ENCODE peak calls at places on chromosomes 7 and 10, in five cellular contexts. M, V, P, C and J are unnamed samples. For H3K4me1, the result is how much of the 10 kb centered on the place peaks cover.

GRCh38 chr7:158740013-158740656 is 35.5 kb upstream of the NCAPG2 start:
- DNase-seq in M (no peak), V (peak), P (peak), C (peak), J (no peak)

GRCh38 chr7:602341-603141 is 82.9 kb upstream of the PDGFA start:
- DNase-seq in M (no peak), V (no peak), P (no peak), C (no peak), J (no peak)

GRCh38 chr10:13717936-13718772 is 131.4 kb downstream of the PRPF18 start:
- DNase-seq in M (no peak), V (peak), P (peak), C (peak), J (peak)

GRCh38 chr10:34824870-34825269 is 9.8 kb upstream of the PARD3 start:
- DNase-seq in M (no peak), V (no peak), P (no peak), C (no peak), J (no peak)

GRCh38 chr10:130200156-130201042 is 64.2 kb downstream of the GLRX3 start:
- DNase-seq in M (no peak), V (no peak), P (no peak), C (no peak), J (no peak)

GRCh38 chr7:140390466-140391190 is 7.7 kb downstream of the SLC37A3 start:
- DNase-seq in M (no peak), V (no peak), P (peak), C (peak), J (no peak)

GRCh38 chr10:46255696-46256355 is 31.0 kb upstream of the ANTXRL start:
- DNase-seq in M (peak), V (peak), P (peak), C (peak), J (no peak)

GRCh38 chr7:73700581-73701134 is 17.3 kb downstream of the BUD23 start:
- DNase-seq in M (no peak), V (no peak), P (no peak), C (no peak), J (no peak)

GRCh38 chr10:32239770-32240169 is 107.2 kb downstream of the EPC1 start:
- DNase-seq in M (no peak), V (no peak), P (peak), C (peak), J (peak)

GRCh38 chr10:6840766-6841165 is 260.7 kb upstream of the PRKCQ start:
- DNase-seq in M (no peak), V (no peak), P (peak), C (no peak), J (no peak)

GRCh38 chr10:78502208-78502943 is 468.7 kb downstream of the RPS24 start:
- DNase-seq in M (no peak), V (no peak), P (peak), C (no peak), J (no peak)

GRCh38 chr7:128020161-128020560 is 11.1 kb downstream of the LRRC4 start:
- DNase-seq in M (no peak), V (no peak), P (no peak), C (no peak), J (no peak)

GRCh38 chr10:130900441-130901160 is 410.9 kb downstream of the TCERG1L start:
- DNase-seq in M (no peak), V (no peak), P (no peak), C (no peak), J (no peak)

GRCh38 chr10:12981570-12981969 is 19.9 kb downstream of the CCDC3 start:
- DNase-seq in M (no peak), V (no peak), P (peak), C (peak), J (peak)

GRCh38 chr10:4947635-4948596 is 15.3 kb upstream of the AKR1C1 start:
- DNase-seq in M (peak), V (no peak), P (peak), C (peak), J (peak)

GRCh38 chr10:131433566-131433965 is 122.0 kb upstream of the TCERG1L start:
- DNase-seq in M (no peak), V (no peak), P (no peak), C (no peak), J (no peak)

GRCh38 chr7:70131807-70132565 is 533.7 kb downstream of the AUTS2 start:
- DNase-seq in M (no peak), V (no peak), P (no peak), C (no peak), J (no peak)

GRCh38 chr7:52502281-52502680 is 533.2 kb upstream of the POM121L12 start:
- DNase-seq in M (no peak), V (no peak), P (no peak), C (no peak), J (no peak)

GRCh38 chr10:2048337-2048973 is 311.1 kb upstream of the ADARB2 start:
- DNase-seq in M (no peak), V (no peak), P (no peak), C (peak), J (peak)

GRCh38 chr7:43384585-43385308 is 198.2 kb upstream of the STK17A start:
- DNase-seq in M (no peak), V (no peak), P (no peak), C (no peak), J (no peak)

GRCh38 chr7:98922392-98923107 is 44.2 kb downstream of the TRRAP start:
- DNase-seq in M (no peak), V (peak), P (peak), C (no peak), J (no peak)

GRCh38 chr10:22321156-22321711 is 335 bp downstream of the BMI1 start:
- DNase-seq in M (peak), V (peak), P (peak), C (peak), J (peak)

GRCh38 chr10:3127921-3128320 is 44.7 kb downstream of the PITRM1 start:
- DNase-seq in M (no peak), V (no peak), P (no peak), C (no peak), J (no peak)

GRCh38 chr10:79348640-79348988 is 1.3 kb downstream of the PPIF start:
- DNase-seq in M (no peak), V (no peak), P (peak), C (no peak), J (no peak)

GRCh38 chr10:71615538-71616329 is 103.8 kb downstream of the C10orf105 start:
- DNase-seq in M (no peak), V (no peak), P (no peak), C (no peak), J (no peak)

GRCh38 chr10:3803295-3803883 is 18.4 kb upstream of the KLF6 start:
- DNase-seq in M (no peak), V (no peak), P (peak), C (peak), J (peak)

GRCh38 chr7:106535234-106536026 is 125.5 kb downstream of the CCDC71L start:
- DNase-seq in M (no peak), V (no peak), P (no peak), C (no peak), J (no peak)

GRCh38 chr7:39753823-39754325 is 130.5 kb downstream of the RALA start:
- DNase-seq in M (no peak), V (no peak), P (no peak), C (no peak), J (no peak)

GRCh38 chr10:114551310-114551972 is 106.6 kb downstream of the ABLIM1 start:
- DNase-seq in M (no peak), V (peak), P (peak), C (no peak), J (no peak)

GRCh38 chr10:51422311-51423120 is 276.9 kb downstream of the CSTF2T start:
- DNase-seq in M (peak), V (peak), P (peak), C (peak), J (no peak)

GRCh38 chr7:11290859-11291258 is 317.2 kb downstream of the PHF14 start:
- DNase-seq in M (no peak), V (no peak), P (no peak), C (no peak), J (no peak)

GRCh38 chr10:93992400-93993030 is 1.2 kb upstream of the PLCE1 start:
- DNase-seq in M (peak), V (no peak), P (peak), C (no peak), J (no peak)

GRCh38 chr10:42975005-42975493 is 101.8 kb upstream of the RET start:
- DNase-seq in M (no peak), V (peak), P (no peak), C (no peak), J (no peak)

GRCh38 chr10:126839094-126839761 is 66.0 kb upstream of the DOCK1 start:
- DNase-seq in M (no peak), V (peak), P (no peak), C (no peak), J (no peak)

GRCh38 chr10:63665765-63666164 is 144.6 kb downstream of the REEP3 start:
- DNase-seq in M (no peak), V (no peak), P (peak), C (no peak), J (no peak)

GRCh38 chr10:51960494-51960895 is 261.1 kb upstream of the CSTF2T start:
- DNase-seq in M (peak), V (no peak), P (peak), C (peak), J (peak)

GRCh38 chr7:135510603-135511183 is 791 bp upstream of the CNOT4 start:
- DNase-seq in M (peak), V (no peak), P (peak), C (no peak), J (no peak)

GRCh38 chr7:45054442-45054841 is 34.3 kb downstream of the NACAD start:
- DNase-seq in M (no peak), V (no peak), P (no peak), C (no peak), J (no peak)

GRCh38 chr7:45055016-45055415 is 33.8 kb downstream of the NACAD start:
- DNase-seq in M (no peak), V (no peak), P (no peak), C (no peak), J (no peak)

GRCh38 chr7:45053401-45053800 is 35.4 kb downstream of the NACAD start:
- DNase-seq in M (no peak), V (no peak), P (no peak), C (no peak), J (no peak)

GRCh38 chr7:45055594-45056219 is 33.1 kb downstream of the NACAD start:
- DNase-seq in M (no peak), V (no peak), P (no peak), C (no peak), J (no peak)

GRCh38 chr7:45053941-45054340 is 34.8 kb downstream of the NACAD start:
- DNase-seq in M (no peak), V (no peak), P (no peak), C (no peak), J (no peak)
- H3K4me1 ChIP-seq in M (under half), V (under half), P (under half), C (under half), J (under half)

GRCh38 chr10:74035324-74035723 is 37.4 kb downstream of the VCL start:
- DNase-seq in M (no peak), V (no peak), P (peak), C (no peak), J (no peak)
- TF ChIP-seq CTCF in M (peak), V (no peak), P (peak), C (peak), J (peak)

GRCh38 chr10:113025487-113025886 is 75.4 kb downstream of the TCF7L2 start:
- DNase-seq in M (no peak), V (no peak), P (no peak), C (no peak), J (no peak)

GRCh38 chr10:113027574-113028392 is 77.7 kb downstream of the TCF7L2 start:
- DNase-seq in M (no peak), V (no peak), P (no peak), C (no peak), J (no peak)

GRCh38 chr10:113027230-113027573 is 77.2 kb downstream of the TCF7L2 start:
- DNase-seq in M (no peak), V (no peak), P (no peak), C (no peak), J (no peak)

GRCh38 chr10:113024930-113025329 is 74.9 kb downstream of the TCF7L2 start:
- DNase-seq in M (no peak), V (no peak), P (no peak), C (no peak), J (no peak)

GRCh38 chr10:113026679-113027078 is 76.6 kb downstream of the TCF7L2 start:
- DNase-seq in M (no peak), V (no peak), P (no peak), C (no peak), J (no peak)
- H3K4me1 ChIP-seq in M (half or more), V (under half), P (under half), C (under half), J (under half)

GRCh38 chr10:69792361-69792760 is 9.3 kb upstream of the COL13A1 start:
- DNase-seq in M (no peak), V (no peak), P (no peak), C (no peak), J (no peak)

GRCh38 chr10:69791812-69792211 is 9.9 kb upstream of the COL13A1 start:
- DNase-seq in M (no peak), V (no peak), P (no peak), C (no peak), J (no peak)

GRCh38 chr10:69787681-69788080 is 14.0 kb upstream of the COL13A1 start:
- DNase-seq in M (no peak), V (no peak), P (no peak), C (no peak), J (no peak)

GRCh38 chr10:69786791-69787190 is 14.9 kb upstream of the COL13A1 start:
- DNase-seq in M (no peak), V (no peak), P (peak), C (peak), J (no peak)

GRCh38 chr10:69789164-69789576 is 12.5 kb upstream of the COL13A1 start:
- DNase-seq in M (no peak), V (no peak), P (no peak), C (no peak), J (no peak)
- TF ChIP-seq CTCF in M (peak), V (no peak), P (peak), C (peak), J (peak)

GRCh38 chr7:18521236-18521589 is 25.7 kb downstream of the HDAC9 start:
- DNase-seq in M (no peak), V (no peak), P (no peak), C (no peak), J (no peak)
- H3K4me1 ChIP-seq in M (under half), V (under half), P (under half), C (under half), J (under half)